ENCODE peak calls at places on chromosomes 6 and 20, in seven cellular contexts. P, B, X, G, F, K and O are unnamed samples.

GRCh38 chr20:49245921-49246740 is 26.9 kb downstream of the DDX27 start:
- DNase-seq in P (no peak), B (peak), X (peak), G (no peak), F (peak), K (no peak), O (peak)

GRCh38 chr20:18783385-18783959 is 30.1 kb upstream of the SCP2D1 start:
- DNase-seq in P (no peak), B (no peak), X (no peak), G (no peak), F (no peak), K (no peak), O (no peak)

GRCh38 chr6:20403080-20403765 is 1.5 kb downstream of the E2F3 start:
- DNase-seq in P (no peak), B (peak), X (peak), G (peak), F (peak), K (peak), O (peak)

GRCh38 chr6:101011165-101011564 is 130.0 kb upstream of the ASCC3 start:
- DNase-seq in P (peak), B (no peak), X (no peak), G (no peak), F (no peak), K (no peak), O (peak)

GRCh38 chr6:145008715-145009114 is 723.6 kb downstream of the UTRN start:
- DNase-seq in P (no peak), B (no peak), X (no peak), G (no peak), F (no peak), K (no peak), O (no peak)

GRCh38 chr6:27111743-27112142 is 135.8 kb upstream of the PRSS16 start:
- DNase-seq in P (no peak), B (no peak), X (no peak), G (no peak), F (no peak), K (no peak), O (no peak)

GRCh38 chr6:103872683-103873082 is 987.0 kb downstream of the HACE1 start:
- DNase-seq in P (no peak), B (no peak), X (no peak), G (no peak), F (peak), K (no peak), O (no peak)

GRCh38 chr6:69421986-69422385 is 374.8 kb downstream of the LMBRD1 start:
- DNase-seq in P (no peak), B (no peak), X (no peak), G (no peak), F (no peak), K (no peak), O (no peak)

GRCh38 chr6:117449549-117450439 is 24.1 kb upstream of the ROS1 start:
- DNase-seq in P (peak), B (no peak), X (no peak), G (peak), F (peak), K (peak), O (peak)

GRCh38 chr6:39294133-39294532 is 20.1 kb downstream of the KCNK17 start:
- DNase-seq in P (no peak), B (no peak), X (no peak), G (no peak), F (no peak), K (no peak), O (no peak)

GRCh38 chr6:117677553-117678131 is 2.4 kb downstream of the NUS1 start:
- DNase-seq in P (no peak), B (no peak), X (no peak), G (no peak), F (peak), K (peak), O (no peak)

GRCh38 chr6:127102299-127102698 is 16.2 kb upstream of the RSPO3 start:
- DNase-seq in P (no peak), B (no peak), X (peak), G (no peak), F (peak), K (no peak), O (no peak)

GRCh38 chr6:117600008-117600743 is 2.1 kb downstream of the GOPC start:
- DNase-seq in P (no peak), B (no peak), X (no peak), G (no peak), F (peak), K (no peak), O (peak)

GRCh38 chr6:108621117-108621516 is 60.4 kb downstream of the FOXO3 start:
- DNase-seq in P (no peak), B (no peak), X (no peak), G (no peak), F (peak), K (peak), O (no peak)

GRCh38 chr20:48676125-48676524 is 151.7 kb downstream of the PREX1 start:
- DNase-seq in P (no peak), B (no peak), X (no peak), G (no peak), F (no peak), K (no peak), O (no peak)

GRCh38 chr20:32116079-32116521 is 6.6 kb downstream of the TM9SF4 start:
- DNase-seq in P (no peak), B (no peak), X (no peak), G (no peak), F (peak), K (no peak), O (no peak)

GRCh38 chr6:84764332-84765049 is at the start of gene TBX18:
- DNase-seq in P (no peak), B (peak), X (peak), G (no peak), F (peak), K (peak), O (no peak)

GRCh38 chr20:21102691-21103311 is 3.4 kb downstream of the LINC00237 start:
- DNase-seq in P (no peak), B (peak), X (no peak), G (no peak), F (no peak), K (peak), O (peak)

GRCh38 chr20:62598761-62599194 is 43.5 kb upstream of the SLCO4A1 start:
- DNase-seq in P (no peak), B (no peak), X (peak), G (no peak), F (no peak), K (peak), O (peak)

GRCh38 chr6:123489589-123489988 is 147.2 kb downstream of the TRDN start:
- DNase-seq in P (no peak), B (no peak), X (no peak), G (no peak), F (peak), K (no peak), O (no peak)

GRCh38 chr6:101397199-101397598 is 3.7 kb downstream of the GRIK2 start:
- DNase-seq in P (no peak), B (no peak), X (no peak), G (no peak), F (peak), K (no peak), O (no peak)

GRCh38 chr6:146419576-146419975 is 124.1 kb upstream of the RAB32 start:
- DNase-seq in P (no peak), B (no peak), X (no peak), G (no peak), F (no peak), K (no peak), O (no peak)

GRCh38 chr6:10424005-10424404 is 9.1 kb upstream of the TFAP2A start:
- DNase-seq in P (no peak), B (no peak), X (no peak), G (no peak), F (no peak), K (no peak), O (no peak)

GRCh38 chr6:43246301-43247114 is 3.2 kb downstream of the TTBK1 start:
- DNase-seq in P (no peak), B (peak), X (peak), G (no peak), F (no peak), K (peak), O (peak)

GRCh38 chr6:41445268-41445667 is 100.9 kb upstream of the FOXP4 start:
- DNase-seq in P (no peak), B (no peak), X (no peak), G (no peak), F (no peak), K (no peak), O (no peak)

GRCh38 chr6:63464060-63464459 is 108.2 kb upstream of the LOC128125822 start:
- DNase-seq in P (no peak), B (no peak), X (no peak), G (no peak), F (no peak), K (no peak), O (no peak)

GRCh38 chr6:470901-471448 is 79.4 kb downstream of the IRF4 start:
- DNase-seq in P (no peak), B (no peak), X (no peak), G (no peak), F (no peak), K (no peak), O (peak)

GRCh38 chr20:2752631-2753455 is 47.6 kb downstream of the CPXM1 start:
- DNase-seq in P (no peak), B (no peak), X (peak), G (peak), F (peak), K (no peak), O (peak)

GRCh38 chr6:125114248-125114858 is 39.2 kb upstream of the TPD52L1 start:
- DNase-seq in P (no peak), B (no peak), X (peak), G (no peak), F (peak), K (no peak), O (peak)

GRCh38 chr6:97215157-97215769 is 67.8 kb downstream of the MMS22L start:
- DNase-seq in P (no peak), B (no peak), X (peak), G (no peak), F (peak), K (no peak), O (peak)

DNA sequence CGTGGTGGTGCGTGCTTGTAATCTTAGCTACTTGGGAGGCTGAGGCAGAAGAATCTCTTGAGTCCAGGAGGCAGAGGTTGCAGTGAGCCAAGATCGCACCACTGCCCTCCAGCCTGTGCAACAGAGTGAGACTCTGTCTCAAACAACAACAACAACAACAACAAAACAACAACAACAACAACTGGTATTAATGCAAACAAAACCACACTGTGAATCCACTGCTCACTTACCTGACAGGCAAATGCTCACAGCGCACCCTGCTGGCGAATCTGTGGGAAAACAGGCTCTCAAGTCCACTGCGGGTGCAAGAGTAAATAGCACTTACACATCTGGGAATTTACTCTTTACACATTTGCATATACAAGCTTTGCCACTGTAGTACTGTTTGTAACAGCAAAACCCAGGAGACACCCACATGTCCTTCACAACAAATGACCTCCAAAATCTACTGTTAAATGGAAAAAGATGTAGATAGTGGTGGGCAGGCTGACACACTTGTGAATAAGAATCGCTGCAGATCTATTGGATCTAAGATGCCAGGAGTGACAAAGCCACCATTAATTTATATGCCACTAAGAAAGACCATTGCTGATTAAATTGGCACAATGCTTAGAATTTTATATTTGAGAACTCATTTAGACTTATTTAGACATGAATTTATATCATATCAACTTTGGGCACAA is 29.3 kb downstream of the NSFL1C start:
- DNase-seq in P (peak), B (peak), X (peak), G (peak), F (peak), K (peak), O (peak)
- H3K4me3 ChIP-seq in P (no peak), B (no peak), X (no peak), G (no peak), F (no peak), K (no peak), O (no peak)

GRCh38 chr6:151870375-151870774 is 62.9 kb downstream of the ESR1 start:
- DNase-seq in P (no peak), B (no peak), X (no peak), G (no peak), F (peak), K (no peak), O (no peak)

GRCh38 chr6:151877458-151877857 is 70.0 kb downstream of the ESR1 start:
- DNase-seq in P (no peak), B (no peak), X (no peak), G (no peak), F (no peak), K (no peak), O (no peak)

GRCh38 chr6:151881231-151881630 is 73.7 kb downstream of the ESR1 start:
- DNase-seq in P (no peak), B (no peak), X (no peak), G (no peak), F (no peak), K (no peak), O (no peak)

GRCh38 chr6:151876122-151876521 is 68.6 kb downstream of the ESR1 start:
- DNase-seq in P (no peak), B (no peak), X (no peak), G (no peak), F (no peak), K (no peak), O (no peak)
- TF ChIP-seq CTCF in P (no peak), B (no peak), X (no peak), G (no peak), F (no peak), K (no peak), O (no peak)

GRCh38 chr6:57089265-57089664 is 723 bp upstream of the ZNF451 start:
- DNase-seq in P (no peak), B (no peak), X (no peak), G (no peak), F (no peak), K (no peak), O (no peak)
- H3K4me3 ChIP-seq in P (peak), B (peak), X (peak), G (peak), F (peak), K (peak), O (peak)

GRCh38 chr6:64522859-64523258 is 887.3 kb downstream of the PHF3 start:
- DNase-seq in P (no peak), B (no peak), X (no peak), G (no peak), F (no peak), K (no peak), O (no peak)
- TF ChIP-seq CTCF in P (no peak), B (no peak), X (no peak), G (no peak), F (no peak), K (no peak), O (no peak)